ENCODE peak calls at places on chromosomes 4 and X, in five cellular contexts. C is lower lobe of right lung; V is tibial nerve; J is stimulated activated CD4-positive, alpha-beta T cell treated with anti-CD3 and anti-CD28 coated beads, Interleukin-1b, Interleukin-23, amount 100 ng/mL, for 48 hours; R is body of pancreas. L is an unnamed sample.

GRCh38 chr4:8860096-8860891 is 11.3 kb downstream of the HMX1 start:
- DNase-seq in R (no peak), J (no peak), C (no peak), V (no peak), L (no peak)

GRCh38 chr4:150078996-150079581 is 844 bp downstream of the DCLK2 start:
- DNase-seq in C (peak), V (peak), R (peak), J (no peak), L (no peak)

GRCh38 chr4:112704991-112705845 is 68.3 kb downstream of the LARP7 start:
- DNase-seq in R (peak), J (no peak), V (no peak), C (peak), L (no peak)

GRCh38 chrX:72021975-72022374 is 109.7 kb downstream of the RTL5 start:
- DNase-seq in C (no peak), J (no peak), V (no peak), R (no peak), L (no peak)

GRCh38 chrX:37926700-37927099 is 79.3 kb upstream of the DYNLT3 start:
- DNase-seq in J (no peak), C (no peak), R (no peak), V (no peak), L (no peak)

GRCh38 chr4:2402453-2402852 is 16.0 kb downstream of the ZFYVE28 start:
- DNase-seq in C (no peak), R (no peak), J (no peak), V (no peak), L (no peak)

GRCh38 chrX:108399427-108400165 is 38.6 kb downstream of the COL4A6 start:
- DNase-seq in J (no peak), C (no peak), V (no peak), R (no peak), L (no peak)

GRCh38 chr4:178333355-178333754 is 891.1 kb upstream of the AGA start:
- DNase-seq in C (no peak), J (no peak), V (no peak), R (no peak), L (no peak)

GRCh38 chr4:47824844-47825243 is 13.0 kb downstream of the CORIN start:
- DNase-seq in C (no peak), V (no peak), R (no peak), J (no peak), L (no peak)

GRCh38 chr4:25029479-25030282 is 1.1 kb downstream of the LGI2 start:
- DNase-seq in V (no peak), J (no peak), R (no peak), C (no peak), L (no peak)

GRCh38 chr4:44256414-44256813 is 192.2 kb downstream of the KCTD8 start:
- DNase-seq in J (no peak), C (no peak), R (no peak), V (no peak), L (no peak)

GRCh38 chrX:9703406-9703805 is 62.2 kb downstream of the GPR143 start:
- DNase-seq in C (no peak), J (no peak), R (no peak), V (no peak), L (no peak)

GRCh38 chr4:145183581-145183980 is 3.2 kb upstream of the OTUD4 start:
- DNase-seq in C (no peak), R (no peak), V (no peak), J (no peak), L (no peak)

GRCh38 chr4:159212675-159213297 is 109.9 kb downstream of the RAPGEF2 start:
- DNase-seq in V (no peak), R (no peak), C (no peak), J (no peak), L (no peak)

GRCh38 chr4:151318310-151319006 is 6.9 kb downstream of the SH3D19 start:
- DNase-seq in C (no peak), J (no peak), R (no peak), V (no peak), L (no peak)

GRCh38 chr4:47623916-47624554 is 139.0 kb downstream of the ATP10D start:
- DNase-seq in J (no peak), C (no peak), R (no peak), V (no peak), L (no peak)

GRCh38 chr4:137427411-137427810 is 104.9 kb downstream of the PCDH18 start:
- DNase-seq in C (no peak), V (no peak), R (no peak), J (no peak), L (no peak)

GRCh38 chr4:144861471-144861870 is 215.5 kb downstream of the HHIP start:
- DNase-seq in J (no peak), R (no peak), V (no peak), C (no peak), L (no peak)

GRCh38 chrX:10818651-10819050 is 198.3 kb upstream of the MID1 start:
- DNase-seq in C (no peak), J (no peak), V (no peak), R (no peak), L (no peak)

GRCh38 chr4:7198440-7199128 is 6.2 kb downstream of the SORCS2 start:
- DNase-seq in R (no peak), C (peak), V (peak), J (no peak), L (peak)

GRCh38 chr4:3418029-3418762 is 23.6 kb upstream of the HGFAC start:
- DNase-seq in C (peak), V (peak), R (peak), J (no peak), L (peak)

GRCh38 chr4:163693776-163694175 is 199.3 kb downstream of the TMA16 start:
- DNase-seq in R (no peak), C (no peak), J (no peak), V (no peak), L (no peak)

GRCh38 chr4:137659431-137659830 is 127.1 kb upstream of the PCDH18 start:
- DNase-seq in J (no peak), V (no peak), C (no peak), R (no peak), L (no peak)

GRCh38 chrX:151899622-151900021 is 13.1 kb upstream of the MAGEA4 start:
- DNase-seq in R (no peak), C (no peak), J (no peak), V (no peak), L (no peak)

GRCh38 chr4:68895561-68896198 is 55.9 kb downstream of the UGT2A3 start:
- DNase-seq in C (no peak), R (no peak), V (no peak), J (no peak), L (no peak)

L was measured in CD14-positive monocyte.